ENCODE peak calls at places on chromosomes 16 and 17, in seven cellular contexts. One of them, this sample, is unnamed.

GRCh38 chr17:42579794-42580551 is 2.4 kb upstream of the PSMC3IP start:
- DNase-seq in HuH-7: no peak
- DNase-seq in smooth muscle cell of the brain vasculature: no peak
- DNase-seq in HFFc6: no peak
- DNase-seq in dermis microvascular lymphatic vessel endothelial cell: no peak
- DNase-seq in neuronal stem cell: no peak
- DNase-seq in left colon: no peak
- DNase-seq in this sample: no peak

GRCh38 chr17:67629963-67630320 is 87.8 kb upstream of the NOL11 start:
- DNase-seq in HuH-7: no peak
- DNase-seq in smooth muscle cell of the brain vasculature: peak; percentile 17
- DNase-seq in HFFc6: peak; percentile 55
- DNase-seq in dermis microvascular lymphatic vessel endothelial cell: peak; percentile 47
- DNase-seq in neuronal stem cell: no peak
- DNase-seq in left colon: no peak
- DNase-seq in this sample: no peak

GRCh38 chr17:78789663-78790181 is 7.6 kb upstream of the CYTH1 start:
- DNase-seq in HuH-7: no peak
- DNase-seq in smooth muscle cell of the brain vasculature: no peak
- DNase-seq in HFFc6: no peak
- DNase-seq in dermis microvascular lymphatic vessel endothelial cell: no peak
- DNase-seq in neuronal stem cell: no peak
- DNase-seq in left colon: peak; percentile 84
- DNase-seq in this sample: peak; percentile 80

GRCh38 chr16:87564524-87564778 is 37.9 kb upstream of the JPH3 start:
- DNase-seq in HuH-7: no peak
- DNase-seq in smooth muscle cell of the brain vasculature: no peak
- DNase-seq in HFFc6: no peak
- DNase-seq in dermis microvascular lymphatic vessel endothelial cell: no peak
- DNase-seq in neuronal stem cell: no peak
- DNase-seq in left colon: no peak
- DNase-seq in this sample: no peak

GRCh38 chr17:58280480-58281217 is at the start of gene MPO:
- DNase-seq in HuH-7: no peak
- DNase-seq in smooth muscle cell of the brain vasculature: no peak
- DNase-seq in HFFc6: no peak
- DNase-seq in dermis microvascular lymphatic vessel endothelial cell: no peak
- DNase-seq in neuronal stem cell: no peak
- DNase-seq in left colon: no peak
- DNase-seq in this sample: no peak

GRCh38 chr17:48717367-48718161 is 4.8 kb downstream of the PRAC1 start:
- DNase-seq in HuH-7: no peak
- DNase-seq in smooth muscle cell of the brain vasculature: no peak
- DNase-seq in HFFc6: no peak
- DNase-seq in dermis microvascular lymphatic vessel endothelial cell: no peak
- DNase-seq in neuronal stem cell: no peak
- DNase-seq in left colon: no peak
- DNase-seq in this sample: no peak

GRCh38 chr17:6420173-6420641 is 14.7 kb downstream of the AIPL1 start:
- DNase-seq in HuH-7: peak; percentile 50
- DNase-seq in smooth muscle cell of the brain vasculature: no peak
- DNase-seq in HFFc6: no peak
- DNase-seq in dermis microvascular lymphatic vessel endothelial cell: peak; percentile 30
- DNase-seq in neuronal stem cell: no peak
- DNase-seq in left colon: no peak
- DNase-seq in this sample: no peak

GRCh38 chr17:78735832-78736525 is 46.1 kb downstream of the CYTH1 start:
- DNase-seq in HuH-7: no peak
- DNase-seq in smooth muscle cell of the brain vasculature: no peak
- DNase-seq in HFFc6: no peak
- DNase-seq in dermis microvascular lymphatic vessel endothelial cell: peak; percentile 40
- DNase-seq in neuronal stem cell: no peak
- DNase-seq in left colon: peak; percentile 52
- DNase-seq in this sample: peak; percentile 64

GRCh38 chr17:60899115-60899514 is 221.5 kb downstream of the BCAS3 start:
- DNase-seq in HuH-7: no peak
- DNase-seq in smooth muscle cell of the brain vasculature: no peak
- DNase-seq in HFFc6: no peak
- DNase-seq in dermis microvascular lymphatic vessel endothelial cell: no peak
- DNase-seq in neuronal stem cell: no peak
- DNase-seq in left colon: no peak
- DNase-seq in this sample: no peak

GRCh38 chr17:61247438-61247837 is 152.2 kb upstream of the TBX2 start:
- DNase-seq in HuH-7: no peak
- DNase-seq in smooth muscle cell of the brain vasculature: peak; percentile 83
- DNase-seq in HFFc6: peak; percentile 56
- DNase-seq in dermis microvascular lymphatic vessel endothelial cell: no peak
- DNase-seq in neuronal stem cell: no peak
- DNase-seq in left colon: no peak
- DNase-seq in this sample: no peak

GRCh38 chr17:51734462-51734861 is 424.1 kb downstream of the CA10 start:
- DNase-seq in HuH-7: peak; percentile 41
- DNase-seq in smooth muscle cell of the brain vasculature: no peak
- DNase-seq in HFFc6: no peak
- DNase-seq in dermis microvascular lymphatic vessel endothelial cell: no peak
- DNase-seq in neuronal stem cell: no peak
- DNase-seq in left colon: no peak
- DNase-seq in this sample: no peak

GRCh38 chr17:38912221-38912813 is 13.1 kb upstream of the LASP1NB start:
- DNase-seq in HuH-7: no peak
- DNase-seq in smooth muscle cell of the brain vasculature: no peak
- DNase-seq in HFFc6: no peak
- DNase-seq in dermis microvascular lymphatic vessel endothelial cell: no peak
- DNase-seq in neuronal stem cell: no peak
- DNase-seq in left colon: peak; percentile 75
- DNase-seq in this sample: peak; percentile 50

GRCh38 chr17:37476431-37477130 is 13.1 kb upstream of the DUSP14 start:
- DNase-seq in HuH-7: no peak
- DNase-seq in smooth muscle cell of the brain vasculature: no peak
- DNase-seq in HFFc6: peak; percentile 50
- DNase-seq in dermis microvascular lymphatic vessel endothelial cell: peak; percentile 80
- DNase-seq in neuronal stem cell: no peak
- DNase-seq in left colon: no peak
- DNase-seq in this sample: peak; percentile 14